ENCODE peak calls at places on chromosomes 6 and 20, in six cellular contexts. S is B cell; J is nephron progenitor cell; E is activated CD4-positive, alpha-beta T cell treated with anti-CD3 and anti-CD28 coated beads for 36 hours; U is epithelial cell of esophagus; X is stimulated activated CD4-positive, alpha-beta T cell treated with anti-CD3 and anti-CD28 coated beads, Interleukin-4, amount 100 ng/mL, for 1 hour. D is an unnamed sample.

GRCh38 chr6:98946877-98947410 is 802 bp downstream of the FBXL4 start:
- DNase-seq in E (peak), J (no peak), S (peak), X (peak), U (peak), D (no peak)

GRCh38 chr6:8074213-8074612 is 10.0 kb upstream of the BLOC1S5 start:
- DNase-seq in X (no peak), J (no peak), S (no peak), E (no peak), U (no peak), D (no peak)

GRCh38 chr20:47917549-47918070 is 132.3 kb upstream of the SULF2 start:
- DNase-seq in J (no peak), S (no peak), U (peak), X (no peak), E (no peak), D (no peak)

GRCh38 chr6:125377621-125378020 is 75.9 kb upstream of the HDDC2 start:
- DNase-seq in J (no peak), U (no peak), E (no peak), S (no peak), X (no peak), D (no peak)

GRCh38 chr6:142173980-142174379 is 26.9 kb downstream of the VTA1 start:
- DNase-seq in U (no peak), J (no peak), E (no peak), S (no peak), X (no peak), D (no peak)

GRCh38 chr20:44035924-44036323 is 121.3 kb downstream of the TOX2 start:
- DNase-seq in S (no peak), J (no peak), U (no peak), E (no peak), X (no peak), D (no peak)

GRCh38 chr6:80523029-80523428 is 416.6 kb downstream of the BCKDHB start:
- DNase-seq in E (no peak), X (no peak), S (no peak), U (no peak), J (no peak), D (no peak)

GRCh38 chr6:16058188-16058780 is 70.6 kb upstream of the MYLIP start:
- DNase-seq in J (peak), E (no peak), X (no peak), U (no peak), S (no peak), D (no peak)

GRCh38 chr6:77502966-77503365 is 39.7 kb upstream of the HTR1B start:
- DNase-seq in J (no peak), X (no peak), E (no peak), U (peak), S (no peak), D (no peak)

GRCh38 chr6:113610377-113610988 is 246.7 kb upstream of the MARCKS start:
- DNase-seq in E (no peak), X (no peak), U (no peak), J (no peak), S (no peak), D (no peak)

GRCh38 chr20:12682613-12683012 is 326.2 kb upstream of the SPTLC3 start:
- DNase-seq in E (no peak), S (no peak), U (no peak), X (no peak), J (no peak), D (no peak)

GRCh38 chr6:137080711-137081110 is 35.9 kb upstream of the IL20RA start:
- DNase-seq in X (no peak), J (no peak), E (no peak), U (no peak), S (no peak), D (no peak)

GRCh38 chr20:19737025-19737424 is 21.0 kb upstream of the RIN2 start:
- DNase-seq in S (no peak), X (no peak), E (peak), J (no peak), U (peak), D (no peak)

GRCh38 chr6:20459682-20460081 is 58.0 kb downstream of the E2F3 start:
- DNase-seq in S (no peak), U (no peak), J (no peak), X (no peak), E (no peak), D (no peak)

GRCh38 chr20:45450097-45450818 is 19.3 kb upstream of the WFDC2 start:
- DNase-seq in S (peak), E (peak), U (peak), J (no peak), X (no peak), D (peak)

GRCh38 chr20:17721802-17722486 is 22.2 kb downstream of the BANF2 start:
- DNase-seq in S (no peak), E (no peak), X (no peak), J (no peak), U (peak), D (no peak)

GRCh38 chr6:42141603-42142117 is 760 bp downstream of the C6orf132 start:
- DNase-seq in J (no peak), U (no peak), S (no peak), E (no peak), X (no peak), D (no peak)

GRCh38 chr6:106448000-106448426 is 87.5 kb downstream of the CRYBG1 start:
- DNase-seq in S (peak), X (peak), U (no peak), J (no peak), E (peak), D (peak)

GRCh38 chr6:43796910-43797890 is 27.2 kb downstream of the VEGFA start:
- DNase-seq in J (no peak), E (no peak), U (no peak), S (no peak), X (no peak), D (no peak)

GRCh38 chr6:160667854-160668481 is 3.9 kb upstream of the LPA start:
- DNase-seq in S (no peak), X (peak), E (peak), U (peak), J (peak), D (no peak)

GRCh38 chr6:21753571-21754108 is 160.1 kb downstream of the SOX4 start:
- DNase-seq in S (no peak), U (no peak), J (no peak), E (no peak), X (no peak), D (no peak)

GRCh38 chr6:15389759-15390723 is 144.2 kb downstream of the JARID2 start:
- DNase-seq in U (no peak), J (peak), E (no peak), X (no peak), S (no peak), D (peak)

D was measured in midbrain.